ENCODE peak calls at places on chromosome 18, in eight cellular contexts. X, B, K, C, J, D, U and W are unnamed samples.
A peak's percentile ranks its signal among the peaks of the same experiment; 100 is the strongest.

GRCh38 chr18:8514409-8514808 is 94.8 kb upstream of the RAB12 start:
- DNase-seq in X (no peak), B (no peak), K (no peak), C (no peak), J (no peak), D (no peak), U (peak; percentile 7), W (no peak)

GRCh38 chr18:50956116-50956515 is 11.7 kb upstream of the ELAC1 start:
- DNase-seq in X (no peak), B (no peak), K (no peak), C (no peak), J (no peak), D (no peak), U (no peak), W (no peak)

GRCh38 chr18:28120811-28121210 is 56.1 kb downstream of the CDH2 start:
- DNase-seq in X (no peak), B (no peak), K (no peak), C (no peak), J (no peak), D (no peak), U (no peak), W (no peak)

GRCh38 chr18:11909597-11910026 is 1.5 kb upstream of the MPPE1 start:
- DNase-seq in X (no peak), B (peak; percentile 59), K (no peak), C (peak; percentile 26), J (no peak), D (peak; percentile 49), U (no peak), W (no peak)

GRCh38 chr18:23798824-23799223 is 109.6 kb downstream of the LAMA3 start:
- DNase-seq in X (no peak), B (no peak), K (no peak), C (no peak), J (no peak), D (no peak), U (no peak), W (no peak)

GRCh38 chr18:37322497-37323035 is 243.0 kb downstream of the CELF4 start:
- DNase-seq in X (no peak), B (peak; percentile 13), K (peak; percentile 26), C (peak; percentile 31), J (no peak), D (peak; percentile 54), U (no peak), W (no peak)

GRCh38 chr18:38909972-38910371 is 1344.4 kb upstream of the CELF4 start:
- DNase-seq in X (no peak), B (no peak), K (no peak), C (peak; percentile 9), J (no peak), D (no peak), U (no peak), W (no peak)

GRCh38 chr18:6414723-6415362 is at the start of gene L3MBTL4:
- DNase-seq in X (no peak), B (no peak), K (peak; percentile 27), C (no peak), J (peak; percentile 82), D (no peak), U (peak; percentile 64), W (no peak)

GRCh38 chr18:50573679-50574078 is 13.8 kb downstream of the MAPK4 start:
- DNase-seq in X (no peak), B (no peak), K (no peak), C (no peak), J (no peak), D (no peak), U (no peak), W (no peak)

GRCh38 chr18:62245699-62246098 is 58.6 kb downstream of the RELCH start:
- DNase-seq in X (no peak), B (no peak), K (no peak), C (no peak), J (no peak), D (no peak), U (no peak), W (no peak)

GRCh38 chr18:28637897-28638296 is 461.0 kb upstream of the CDH2 start:
- DNase-seq in X (no peak), B (no peak), K (no peak), C (no peak), J (no peak), D (peak; percentile 37), U (no peak), W (no peak)

GRCh38 chr18:55266981-55267380 is 307.7 kb upstream of the CCDC68 start:
- DNase-seq in X (no peak), B (peak; percentile 90), K (no peak), C (no peak), J (no peak), D (no peak), U (no peak), W (no peak)

GRCh38 chr18:12391487-12392136 is 14.6 kb upstream of the AFG3L2 start:
- DNase-seq in X (no peak), B (peak; percentile 66), K (peak; percentile 50), C (peak; percentile 80), J (no peak), D (peak; percentile 80), U (peak; percentile 75), W (peak; percentile 58)

GRCh38 chr18:23669202-23669766 is 6.6 kb upstream of the ANKRD29 start:
- DNase-seq in X (no peak), B (no peak), K (no peak), C (no peak), J (no peak), D (no peak), U (peak; percentile 13), W (no peak)

DNA sequence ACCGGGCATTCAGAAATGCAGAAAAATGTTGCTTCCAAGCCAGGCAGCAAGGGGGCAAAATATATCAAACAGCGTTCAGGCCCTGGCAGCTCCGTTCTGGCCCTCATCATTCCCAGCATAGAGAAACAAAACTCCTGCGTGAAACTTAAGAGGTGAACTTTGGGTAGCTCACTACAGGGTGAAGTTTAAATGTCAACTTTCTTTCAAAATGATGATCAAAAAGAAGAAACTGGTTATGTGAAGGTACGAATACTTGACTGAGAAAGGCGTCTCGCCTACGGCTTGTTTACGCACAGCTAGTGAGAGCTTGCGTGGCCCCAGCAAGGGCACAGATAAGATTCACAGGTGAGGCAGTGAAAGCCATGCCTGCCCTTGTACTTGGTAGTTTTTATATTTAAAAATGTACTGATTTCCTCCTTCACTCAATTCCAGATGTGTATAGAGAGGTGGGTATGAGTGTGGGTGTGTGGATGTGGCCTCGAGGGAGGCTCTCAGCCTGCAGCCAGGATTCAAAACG is 127.5 kb downstream of the NFATC1 start:
- DNase-seq in X (no peak), B (no peak), K (no peak), C (no peak), J (no peak), D (no peak), U (no peak), W (peak; percentile 16)
- H3K4me3 ChIP-seq in X (no peak overlapping the region), B (no peak overlapping the region), K (no peak overlapping the region), C (no peak overlapping the region), J (no peak overlapping the region), D (no peak overlapping the region), U (no peak overlapping the region), W (no peak overlapping the region)

DNA sequence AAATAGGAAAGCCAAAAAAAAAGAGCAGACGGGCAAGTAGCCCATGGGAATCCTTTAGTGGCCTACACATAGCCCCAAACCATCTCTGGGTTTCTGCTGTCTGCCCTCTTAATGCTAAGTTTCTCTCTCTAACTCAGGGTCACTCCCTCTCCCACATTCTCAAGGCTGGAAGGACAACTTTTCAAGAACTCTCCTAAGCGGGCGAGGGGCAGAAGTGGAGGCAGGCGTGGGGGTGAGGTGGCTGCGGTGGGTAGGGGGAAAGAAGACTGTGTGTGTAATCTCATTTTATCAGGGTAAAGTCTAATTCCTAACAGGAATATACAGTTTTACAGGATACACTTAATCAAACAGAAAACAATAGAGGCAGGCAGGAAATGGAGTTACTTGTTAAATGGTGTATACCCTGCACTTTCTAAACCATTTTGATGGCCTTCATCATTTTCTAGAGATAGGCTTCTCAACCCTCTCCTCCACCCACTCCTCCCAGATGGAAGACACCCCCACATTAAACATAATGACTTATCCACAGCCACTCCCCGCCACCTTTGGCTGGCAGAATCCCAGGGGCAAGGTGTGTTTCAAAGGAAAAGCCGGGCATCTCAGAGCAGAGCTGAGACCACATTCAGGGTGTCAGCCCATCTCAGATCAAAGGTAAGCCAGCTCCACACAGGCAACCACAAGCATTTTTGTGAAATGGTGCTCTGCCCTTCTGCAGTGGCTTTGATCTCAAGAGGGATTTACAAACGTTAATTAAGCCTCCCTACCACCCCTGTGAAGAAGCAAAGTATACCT is 6.8 kb downstream of the SMAD7 start:
- DNase-seq in X (no peak), B (no peak), K (no peak), C (no peak), J (peak; percentile 43), D (no peak), U (no peak), W (no peak)
- H3K4me3 ChIP-seq in X (no peak overlapping the region), B (no peak overlapping the region), K (peak overlapping the region; percentile 79), C (no peak overlapping the region), J (peak overlapping the region; percentile 63), D (no peak overlapping the region), U (no peak overlapping the region), W (peak overlapping the region; percentile 98)

GRCh38 chr18:25228410-25228809 is 123.6 kb downstream of the ZNF521 start:
- DNase-seq in X (no peak), B (no peak), K (no peak), C (no peak), J (no peak), D (no peak), U (no peak), W (no peak)

GRCh38 chr18:25229080-25229479 is 122.9 kb downstream of the ZNF521 start:
- DNase-seq in X (no peak), B (peak; percentile 85), K (no peak), C (peak; percentile 80), J (peak; percentile 36), D (peak; percentile 80), U (no peak), W (no peak)

GRCh38 chr18:25231327-25231691 is 120.7 kb downstream of the ZNF521 start:
- DNase-seq in X (peak; percentile 31), B (no peak), K (peak; percentile 23), C (no peak), J (peak; percentile 38), D (no peak), U (peak; percentile 72), W (no peak)

GRCh38 chr18:25229858-25230257 is 122.1 kb downstream of the ZNF521 start:
- DNase-seq in X (no peak), B (no peak), K (no peak), C (no peak), J (no peak), D (peak; percentile 26), U (no peak), W (no peak)

GRCh38 chr18:25230658-25231326 is 121.2 kb downstream of the ZNF521 start:
- DNase-seq in X (peak; percentile 65), B (peak; percentile 93), K (peak; percentile 76), C (peak; percentile 95), J (peak; percentile 87), D (peak; percentile 93), U (peak; percentile 93), W (peak; percentile 85)
- H3K4me3 ChIP-seq in X (no peak overlapping the region), B (peak overlapping the region; percentile 37), K (peak overlapping the region; percentile 41), C (peak overlapping the region; percentile 14), J (no peak overlapping the region), D (no peak overlapping the region), U (peak overlapping the region; percentile 8), W (peak overlapping the region; percentile 18)

DNA sequence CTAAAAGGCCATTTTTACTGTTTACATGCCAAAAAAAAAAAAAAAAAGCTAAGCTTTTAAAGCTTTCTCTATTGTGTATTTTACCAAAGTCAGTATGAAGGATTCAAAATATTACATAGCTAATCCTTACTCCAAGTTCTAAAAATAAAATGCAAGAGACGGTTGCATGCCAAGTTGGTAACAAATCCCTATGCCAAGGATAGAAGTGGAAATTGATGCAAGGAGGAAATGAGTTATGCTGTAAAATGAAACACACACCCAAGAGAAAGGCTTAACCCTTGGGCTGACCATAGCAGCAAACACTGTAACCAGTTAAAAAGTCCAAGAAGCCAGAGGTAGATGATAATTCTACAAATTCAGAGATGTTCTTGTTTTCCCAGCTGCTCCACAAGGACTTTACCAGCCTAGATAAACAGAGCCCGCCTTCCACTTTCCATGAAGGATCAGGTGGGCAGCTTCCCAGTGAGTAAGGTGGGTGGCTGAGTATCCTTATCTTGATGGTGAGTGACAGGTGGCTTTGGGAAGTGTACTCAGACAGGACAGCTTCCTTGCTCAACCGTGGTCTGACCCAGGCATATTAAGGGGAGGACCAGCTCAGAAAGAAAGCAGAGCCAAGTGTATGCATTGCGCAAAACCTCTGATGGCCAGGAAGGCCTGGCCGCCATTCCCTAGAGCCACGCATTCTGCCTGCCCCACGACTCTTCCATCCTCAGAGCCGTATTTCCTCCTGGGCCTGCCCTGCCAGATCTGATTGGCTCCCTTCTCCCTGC is 34.4 kb downstream of the ATP8B1 start:
- DNase-seq in X (no peak), B (peak; percentile 72), K (no peak), C (peak; percentile 79), J (no peak), D (peak; percentile 48), U (no peak), W (no peak)
- H3K4me3 ChIP-seq in X (no peak overlapping the region), B (no peak overlapping the region), K (peak overlapping the region; percentile 35), C (no peak overlapping the region), J (no peak overlapping the region), D (no peak overlapping the region), U (no peak overlapping the region), W (no peak overlapping the region)